ENCODE peak calls at places on chromosomes 7 and 10, in four cellular contexts. B, K, Y and M are unnamed samples.
A peak's percentile ranks its signal among the peaks of the same experiment; 100 is the strongest.

GRCh38 chr10:71082930-71083329 is 129.4 kb upstream of the UNC5B start:
- DNase-seq in B (no peak), K (no peak), Y (no peak), M (no peak)

GRCh38 chr7:130409067-130409721 is 28.9 kb downstream of the CPA1 start:
- DNase-seq in B (no peak), K (no peak), Y (no peak), M (no peak)

GRCh38 chr7:34108150-34108549 is 202.8 kb downstream of the BMPER start:
- DNase-seq in B (no peak), K (no peak), Y (peak; percentile 26), M (no peak)

GRCh38 chr7:120799147-120799546 is 58.8 kb downstream of the TSPAN12 start:
- DNase-seq in B (no peak), K (no peak), Y (no peak), M (no peak)

GRCh38 chr10:107548301-107548700 is 383.8 kb upstream of the SORCS1 start:
- DNase-seq in B (no peak), K (no peak), Y (no peak), M (no peak)

GRCh38 chr7:47402941-47403340 is 179.0 kb downstream of the TNS3 start:
- DNase-seq in B (no peak), K (no peak), Y (no peak), M (no peak)

GRCh38 chr7:70570029-70570428 is 561.9 kb upstream of the GALNT17 start:
- DNase-seq in B (no peak), K (no peak), Y (no peak), M (no peak)

GRCh38 chr7:134770676-134771075 is 8.8 kb upstream of the CALD1 start:
- DNase-seq in B (no peak), K (no peak), Y (no peak), M (no peak)

GRCh38 chr7:94888995-94889523 is 18.3 kb upstream of the PPP1R9A start:
- DNase-seq in B (no peak), K (no peak), Y (no peak), M (no peak)

GRCh38 chr10:794382-794956 is 105.0 kb upstream of the DIP2C start:
- DNase-seq in B (no peak), K (no peak), Y (no peak), M (no peak)

GRCh38 chr7:35722054-35722849 is 27.3 kb upstream of the HERPUD2 start:
- DNase-seq in B (no peak), K (no peak), Y (no peak), M (no peak)

GRCh38 chr7:84060000-84060399 is 134.6 kb downstream of the SEMA3A start:
- DNase-seq in B (no peak), K (no peak), Y (no peak), M (no peak)

GRCh38 chr7:2934211-2934731 is 90.2 kb upstream of the GNA12 start:
- DNase-seq in B (peak; percentile 0), K (no peak), Y (peak; percentile 23), M (no peak)

GRCh38 chr7:10121641-10122040 is 852.0 kb upstream of the PHF14 start:
- DNase-seq in B (no peak), K (no peak), Y (no peak), M (no peak)

GRCh38 chr7:9201928-9202327 is 768.5 kb downstream of the NXPH1 start:
- DNase-seq in B (no peak), K (no peak), Y (no peak), M (no peak)

GRCh38 chr7:155983176-155983815 is 171.0 kb upstream of the SHH start:
- DNase-seq in B (no peak), K (no peak), Y (no peak), M (no peak)

GRCh38 chr7:44533301-44534055 is 7.7 kb downstream of the NPC1L1 start:
- DNase-seq in B (no peak), K (no peak), Y (no peak), M (no peak)